ENCODE peak calls at places on chromosomes 5 and 9, in ten cellular contexts. C, P, O, X, Y, J, S, N, T and R are unnamed samples.

GRCh38 chr9:6930827-6931226 is 173.1 kb downstream of the KDM4C start:
- DNase-seq in T (peak; percentile 59), X (no peak), P (no peak), O (no peak), C (no peak), J (peak; percentile 84), S (peak; percentile 70), N (no peak), Y (no peak), R (no peak)

GRCh38 chr9:129497064-129497836 is 123.7 kb downstream of the C9orf50 start:
- DNase-seq in N (no peak), T (no peak), C (no peak), S (no peak), Y (no peak), O (no peak), P (no peak), X (peak; percentile 80), J (peak; percentile 38), R (no peak)

GRCh38 chr5:154476343-154477213 is 1.4 kb downstream of the HAND1 start:
- DNase-seq in O (no peak), J (no peak), S (no peak), Y (no peak), P (no peak), N (peak; percentile 80), C (no peak), T (no peak), X (no peak), R (no peak)

GRCh38 chr5:123865641-123866040 is 353.7 kb downstream of the CSNK1G3 start:
- DNase-seq in Y (peak; percentile 81), O (no peak), C (no peak), P (no peak), J (no peak), N (no peak), X (no peak), T (no peak), S (no peak), R (no peak)

GRCh38 chr9:93112116-93112863 is 16.3 kb downstream of the CARD19 start:
- DNase-seq in O (no peak), T (no peak), Y (no peak), N (peak; percentile 78), X (no peak), S (no peak), C (no peak), J (no peak), P (no peak), R (no peak)

GRCh38 chr5:123997354-123998215 is 485.6 kb downstream of the CSNK1G3 start:
- DNase-seq in O (no peak), X (no peak), S (peak; percentile 72), C (no peak), N (no peak), J (peak; percentile 91), P (no peak), T (peak; percentile 23), Y (peak; percentile 47), R (no peak)

GRCh38 chr9:111949919-111950318 is 53.3 kb downstream of the UGCG start:
- DNase-seq in T (peak; percentile 54), S (peak; percentile 33), N (no peak), J (peak; percentile 80), C (no peak), X (no peak), O (no peak), Y (no peak), P (no peak), R (no peak)

GRCh38 chr9:81902191-81902590 is 26.0 kb upstream of the SPATA31D4 start:
- DNase-seq in T (peak; percentile 51), N (no peak), X (no peak), O (no peak), Y (no peak), J (no peak), C (no peak), P (no peak), S (no peak), R (no peak)

GRCh38 chr5:42591026-42591425 is 165.6 kb upstream of the CCDC152 start:
- DNase-seq in C (no peak), T (peak; percentile 39), N (no peak), J (no peak), Y (no peak), P (no peak), X (no peak), S (no peak), O (no peak), R (no peak)

GRCh38 chr5:157217289-157218024 is 36.8 kb downstream of the ITK start:
- DNase-seq in S (no peak), T (no peak), X (no peak), Y (no peak), J (no peak), N (no peak), O (no peak), C (no peak), P (no peak), R (no peak)

GRCh38 chr5:128669803-128670202 is 131.8 kb upstream of the FBN2 start:
- DNase-seq in C (no peak), Y (no peak), S (peak; percentile 55), J (peak; percentile 24), T (peak; percentile 19), O (no peak), X (no peak), N (no peak), P (no peak), R (no peak)

GRCh38 chr5:95022967-95023695 is 261.8 kb downstream of the MCTP1 start:
- DNase-seq in P (no peak), X (no peak), Y (no peak), T (no peak), C (no peak), S (peak; percentile 1), J (peak; percentile 3), O (no peak), N (no peak), R (no peak)

GRCh38 chr9:4680750-4681149 is 1.4 kb downstream of the CDC37L1 start:
- DNase-seq in N (no peak), P (no peak), Y (no peak), X (no peak), T (peak; percentile 47), O (no peak), S (no peak), J (peak; percentile 43), C (no peak), R (no peak)